ENCODE peak calls at places on chromosome 15, in nine cellular contexts. Z is NCI-H1105 treated with DMSO at 0.1 percent for 48 hours; O is pulmonary artery endothelial cell; B is GM06990; S is stimulated activated CD4-positive, alpha-beta T cell treated with anti-CD3 and anti-CD28 coated beads, Interleukin-1b, Interleukin-23, amount 100 ng/mL, for 24 hours; Q is vagina; T is WTC11; V is HEK293T; A is choroid plexus epithelial cell. I is an unnamed sample.

GRCh38 chr15:69164807-69165636 is 4.6 kb downstream of the GLCE start:
- DNase-seq in Z (no peak), O (no peak), B (no peak), S (no peak), Q (no peak), T (no peak), V (no peak), A (no peak), I (no peak)

GRCh38 chr15:41989573-41990242 is 17.4 kb upstream of the EHD4 start:
- DNase-seq in Z (peak; percentile 34), O (no peak), B (peak; percentile 63), S (peak; percentile 73), Q (no peak), T (peak; percentile 98), V (peak; percentile 78), A (peak; percentile 84), I (no peak)

GRCh38 chr15:57505949-57506391 is 85.7 kb upstream of the MYZAP start:
- DNase-seq in Z (peak; percentile 30), O (peak; percentile 52), B (no peak), S (no peak), Q (no peak), T (no peak), V (no peak), A (peak; percentile 77), I (no peak)

GRCh38 chr15:61195116-61196002 is 33.7 kb downstream of the RORA start:
- DNase-seq in Z (peak; percentile 6), O (no peak), B (no peak), S (no peak), Q (no peak), T (no peak), V (peak; percentile 45), A (peak; percentile 75), I (peak; percentile 7)

GRCh38 chr15:64686130-64686735 is 89.2 kb downstream of the RBPMS2 start:
- DNase-seq in Z (peak; percentile 63), O (no peak), B (no peak), S (no peak), Q (no peak), T (no peak), V (peak; percentile 37), A (peak; percentile 79), I (no peak)

GRCh38 chr15:56815247-56815646 is 81.9 kb upstream of the ZNF280D start:
- DNase-seq in Z (no peak), O (peak; percentile 70), B (no peak), S (no peak), Q (no peak), T (no peak), V (no peak), A (no peak), I (no peak)

GRCh38 chr15:22884344-22884743 is 45.9 kb downstream of the NIPA2 start:
- DNase-seq in Z (no peak), O (no peak), B (no peak), S (no peak), Q (no peak), T (peak; percentile 41), V (no peak), A (peak; percentile 9), I (no peak)

GRCh38 chr15:81336568-81336967 is 12.6 kb upstream of the STARD5 start:
- DNase-seq in Z (no peak), O (no peak), B (no peak), S (no peak), Q (no peak), T (no peak), V (no peak), A (peak; percentile 79), I (no peak)

GRCh38 chr15:97521894-97522293 is 438.6 kb upstream of the ARRDC4 start:
- DNase-seq in Z (no peak), O (no peak), B (no peak), S (no peak), Q (no peak), T (peak; percentile 11), V (no peak), A (peak; percentile 9), I (no peak)

GRCh38 chr15:42035362-42035761 is 14.5 kb upstream of the PLA2G4E start:
- DNase-seq in Z (no peak), O (no peak), B (no peak), S (no peak), Q (no peak), T (no peak), V (no peak), A (peak; percentile 31), I (peak; percentile 52)

GRCh38 chr15:34729056-34729455 is 25.7 kb downstream of the GJD2 start:
- DNase-seq in Z (no peak), O (no peak), B (no peak), S (no peak), Q (no peak), T (no peak), V (no peak), A (no peak), I (no peak)

GRCh38 chr15:88331291-88331690 is 74.8 kb upstream of the NTRK3 start:
- DNase-seq in Z (peak; percentile 20), O (no peak), B (peak; percentile 14), S (no peak), Q (no peak), T (peak; percentile 91), V (peak; percentile 84), A (peak; percentile 5), I (no peak)

GRCh38 chr15:29035571-29036285 is 150.0 kb downstream of the APBA2 start:
- DNase-seq in Z (peak; percentile 3), O (no peak), B (no peak), S (no peak), Q (no peak), T (no peak), V (no peak), A (no peak), I (no peak)

GRCh38 chr15:25830844-25831443 is 32.2 kb downstream of the ATP10A start:
- DNase-seq in Z (no peak), O (no peak), B (no peak), S (no peak), Q (no peak), T (no peak), V (no peak), A (peak; percentile 15), I (no peak)

GRCh38 chr15:55005679-55006078 is 191.1 kb downstream of the RSL24D1 start:
- DNase-seq in Z (no peak), O (no peak), B (no peak), S (no peak), Q (no peak), T (no peak), V (no peak), A (no peak), I (no peak)

GRCh38 chr15:33116218-33116617 is 78.3 kb downstream of the FMN1 start:
- DNase-seq in Z (no peak), O (no peak), B (no peak), S (no peak), Q (no peak), T (no peak), V (no peak), A (no peak), I (no peak)

GRCh38 chr15:68986292-68986691 is 28.2 kb upstream of the NOX5 start:
- DNase-seq in Z (peak; percentile 9), O (no peak), B (no peak), S (no peak), Q (no peak), T (no peak), V (no peak), A (no peak), I (no peak)

GRCh38 chr15:78003539-78004008 is 73.9 kb downstream of the TBC1D2B start:
- DNase-seq in Z (peak; percentile 75), O (no peak), B (no peak), S (no peak), Q (no peak), T (no peak), V (no peak), A (no peak), I (no peak)

GRCh38 chr15:65653341-65653740 is 31.6 kb downstream of the SLC24A1 start:
- DNase-seq in Z (no peak), O (no peak), B (no peak), S (no peak), Q (no peak), T (no peak), V (no peak), A (peak; percentile 52), I (no peak)

GRCh38 chr15:29669823-29670222 is 152.4 kb downstream of the TJP1 start:
- DNase-seq in Z (no peak), O (no peak), B (no peak), S (no peak), Q (no peak), T (no peak), V (no peak), A (peak; percentile 40), I (no peak)

GRCh38 chr15:50970524-50970923 is 62.0 kb downstream of the AP4E1 start:
- DNase-seq in Z (no peak), O (no peak), B (no peak), S (no peak), Q (no peak), T (no peak), V (no peak), A (no peak), I (peak; percentile 3)

GRCh38 chr15:60563539-60564404 is 84.8 kb upstream of the ICE2 start:
- DNase-seq in Z (no peak), O (no peak), B (no peak), S (no peak), Q (no peak), T (no peak), V (no peak), A (no peak), I (no peak)

GRCh38 chr15:75646944-75647364 is 758 bp upstream of the SNX33 start:
- DNase-seq in Z (peak; percentile 5), O (no peak), B (no peak), S (no peak), Q (no peak), T (peak; percentile 21), V (peak; percentile 38), A (peak; percentile 36), I (no peak)

GRCh38 chr15:55250392-55250791 is 39.2 kb downstream of the RAB27A start:
- DNase-seq in Z (no peak), O (no peak), B (no peak), S (no peak), Q (no peak), T (no peak), V (no peak), A (peak; percentile 96), I (no peak)

GRCh38 chr15:59205839-59206622 is 612 bp upstream of the LDHAL6B start:
- DNase-seq in Z (no peak), O (no peak), B (no peak), S (no peak), Q (no peak), T (no peak), V (no peak), A (no peak), I (peak; percentile 5)

I was measured in GM12878.